ENCODE peak calls at places on chromosome 9, in six cellular contexts. One of them, this sample, is unnamed.
A peak's percentile ranks its signal among the peaks of the same experiment; 100 is the strongest.

GRCh38 chr9:116661037-116661954 is 25.8 kb upstream of the TRIM32 start:
- DNase-seq in lung: no peak
- DNase-seq in HepG2: peak; percentile 57
- DNase-seq in foreskin keratinocyte: peak; percentile 74
- DNase-seq in astrocyte: peak; percentile 60
- DNase-seq in hepatocyte: peak; percentile 86
- DNase-seq in this sample: peak; percentile 55

GRCh38 chr9:113541019-113541900 is 77.7 kb downstream of the RGS3 start:
- DNase-seq in lung: peak; percentile 50
- DNase-seq in HepG2: peak; percentile 37
- DNase-seq in foreskin keratinocyte: peak; percentile 23
- DNase-seq in astrocyte: peak; percentile 45
- DNase-seq in hepatocyte: peak; percentile 74
- DNase-seq in this sample: no peak

GRCh38 chr9:97293207-97293721 is 14.2 kb upstream of the CCDC180 start:
- DNase-seq in lung: no peak
- DNase-seq in HepG2: peak; percentile 92
- DNase-seq in foreskin keratinocyte: no peak
- DNase-seq in astrocyte: peak; percentile 17
- DNase-seq in hepatocyte: no peak
- DNase-seq in this sample: no peak

GRCh38 chr9:16236882-16237281 is 633.6 kb downstream of the BNC2 start:
- DNase-seq in lung: no peak
- DNase-seq in HepG2: no peak
- DNase-seq in foreskin keratinocyte: no peak
- DNase-seq in astrocyte: peak; percentile 82
- DNase-seq in hepatocyte: no peak
- DNase-seq in this sample: no peak

GRCh38 chr9:101383361-101383760 is 1.4 kb downstream of the BAAT start:
- DNase-seq in lung: no peak
- DNase-seq in HepG2: no peak
- DNase-seq in foreskin keratinocyte: no peak
- DNase-seq in astrocyte: peak; percentile 50
- DNase-seq in hepatocyte: no peak
- DNase-seq in this sample: no peak

GRCh38 chr9:5305741-5306140 is 1.2 kb upstream of the RLN2 start:
- DNase-seq in lung: no peak
- DNase-seq in HepG2: no peak
- DNase-seq in foreskin keratinocyte: no peak
- DNase-seq in astrocyte: peak; percentile 61
- DNase-seq in hepatocyte: no peak
- DNase-seq in this sample: no peak

GRCh38 chr9:114051281-114051680 is 26.8 kb downstream of the AMBP start:
- DNase-seq in lung: no peak
- DNase-seq in HepG2: no peak
- DNase-seq in foreskin keratinocyte: no peak
- DNase-seq in astrocyte: no peak
- DNase-seq in hepatocyte: no peak
- DNase-seq in this sample: no peak

GRCh38 chr9:79015951-79016350 is 555.8 kb upstream of the TLE4 start:
- DNase-seq in lung: no peak
- DNase-seq in HepG2: no peak
- DNase-seq in foreskin keratinocyte: no peak
- DNase-seq in astrocyte: no peak
- DNase-seq in hepatocyte: no peak
- DNase-seq in this sample: no peak

GRCh38 chr9:128887914-128888350 is 6.0 kb downstream of the LRRC8A start:
- DNase-seq in lung: no peak
- DNase-seq in HepG2: no peak
- DNase-seq in foreskin keratinocyte: no peak
- DNase-seq in astrocyte: peak; percentile 61
- DNase-seq in hepatocyte: no peak
- DNase-seq in this sample: no peak

GRCh38 chr9:137055385-137056364 is 1.8 kb upstream of the ENTPD2 start:
- DNase-seq in lung: peak; percentile 61
- DNase-seq in HepG2: peak; percentile 86
- DNase-seq in foreskin keratinocyte: no peak
- DNase-seq in astrocyte: peak; percentile 66
- DNase-seq in hepatocyte: peak; percentile 90
- DNase-seq in this sample: no peak

GRCh38 chr9:112299514-112299913 is 33.9 kb downstream of the PTBP3 start:
- DNase-seq in lung: no peak
- DNase-seq in HepG2: peak; percentile 40
- DNase-seq in foreskin keratinocyte: peak; percentile 89
- DNase-seq in astrocyte: peak; percentile 43
- DNase-seq in hepatocyte: no peak
- DNase-seq in this sample: no peak

GRCh38 chr9:79011461-79011860 is 560.3 kb upstream of the TLE4 start:
- DNase-seq in lung: no peak
- DNase-seq in HepG2: no peak
- DNase-seq in foreskin keratinocyte: no peak
- DNase-seq in astrocyte: no peak
- DNase-seq in hepatocyte: no peak
- DNase-seq in this sample: no peak

DNA sequence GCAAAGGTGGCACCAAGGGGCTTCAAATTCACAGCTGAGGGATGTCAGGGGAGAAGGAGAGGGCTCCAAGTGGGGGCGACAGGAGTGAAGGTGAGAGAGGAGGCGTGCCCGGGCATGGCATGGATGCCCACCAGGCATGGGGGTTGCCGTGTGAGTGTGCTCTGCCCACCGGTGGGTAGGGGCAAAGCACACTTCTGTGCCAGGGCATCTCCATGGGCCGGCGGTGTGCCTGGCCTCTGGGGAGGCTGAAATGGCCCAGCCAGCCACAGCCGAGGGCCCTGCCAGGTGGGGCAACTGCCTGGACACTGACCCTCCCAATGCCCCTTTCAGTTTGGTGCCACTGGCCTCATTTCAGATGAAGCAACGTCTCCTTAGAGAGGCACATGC is 14.0 kb upstream of the RNU6ATAC start:
- DNase-seq in lung: no peak
- DNase-seq in HepG2: no peak
- DNase-seq in foreskin keratinocyte: no peak
- DNase-seq in astrocyte: no peak
- DNase-seq in hepatocyte: no peak
- DNase-seq in this sample: no peak
- H3K27ac ChIP-seq in lung: no peak overlapping the region
- H3K27ac ChIP-seq in HepG2: no peak overlapping the region
- H3K27ac ChIP-seq in foreskin keratinocyte: no peak overlapping the region
- H3K27ac ChIP-seq in astrocyte: no peak overlapping the region
- H3K27ac ChIP-seq in hepatocyte: no peak overlapping the region
- H3K27ac ChIP-seq in this sample: no peak overlapping the region

GRCh38 chr9:121275781-121276658 is 8.1 kb downstream of the GSN start:
- DNase-seq in lung: no peak
- DNase-seq in HepG2: no peak
- DNase-seq in foreskin keratinocyte: no peak
- DNase-seq in astrocyte: no peak
- DNase-seq in hepatocyte: no peak
- DNase-seq in this sample: no peak

GRCh38 chr9:121277518-121278275 is 9.7 kb downstream of the GSN start:
- DNase-seq in lung: no peak
- DNase-seq in HepG2: no peak
- DNase-seq in foreskin keratinocyte: no peak
- DNase-seq in astrocyte: peak; percentile 74
- DNase-seq in hepatocyte: no peak
- DNase-seq in this sample: no peak

GRCh38 chr9:121274851-121275250 is 6.9 kb downstream of the GSN start:
- DNase-seq in lung: no peak
- DNase-seq in HepG2: no peak
- DNase-seq in foreskin keratinocyte: no peak
- DNase-seq in astrocyte: no peak
- DNase-seq in hepatocyte: no peak
- DNase-seq in this sample: no peak

GRCh38 chr9:121278535-121279169 is 10.7 kb downstream of the GSN start:
- DNase-seq in lung: peak; percentile 69
- DNase-seq in HepG2: no peak
- DNase-seq in foreskin keratinocyte: peak; percentile 97
- DNase-seq in astrocyte: peak; percentile 99
- DNase-seq in hepatocyte: peak; percentile 84
- DNase-seq in this sample: peak; percentile 56

DNA sequence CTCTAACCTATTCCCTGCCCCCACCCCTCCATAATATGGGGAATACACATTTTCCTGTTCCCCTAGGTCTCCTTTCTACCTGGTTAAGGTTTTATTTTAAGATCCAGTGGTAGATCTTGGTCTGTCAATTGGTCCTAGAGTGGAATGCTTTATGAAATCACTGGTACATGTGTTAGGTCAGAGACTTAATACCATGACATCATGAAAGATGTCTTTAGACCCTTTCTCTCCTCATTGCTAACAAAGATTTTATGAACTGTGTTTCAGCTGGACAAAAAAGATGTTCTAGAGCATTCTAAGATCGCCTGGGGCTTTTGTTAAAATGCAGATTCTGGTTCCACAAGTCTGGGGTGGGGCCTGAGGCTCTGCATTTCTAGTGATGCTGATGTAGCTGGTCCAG is 9.1 kb downstream of the GSN start:
- DNase-seq in lung: no peak
- DNase-seq in HepG2: no peak
- DNase-seq in foreskin keratinocyte: no peak
- DNase-seq in astrocyte: no peak
- DNase-seq in hepatocyte: no peak
- DNase-seq in this sample: no peak
- H3K27ac ChIP-seq in lung: no peak overlapping the region
- H3K27ac ChIP-seq in HepG2: no peak overlapping the region
- H3K27ac ChIP-seq in foreskin keratinocyte: peak overlapping the region; percentile 80
- H3K27ac ChIP-seq in astrocyte: peak overlapping the region; percentile 91
- H3K27ac ChIP-seq in hepatocyte: peak overlapping the region; percentile 87
- H3K27ac ChIP-seq in this sample: no peak overlapping the region

GRCh38 chr9:105455836-105456475 is 8.1 kb downstream of the FSD1L start:
- DNase-seq in lung: no peak
- DNase-seq in HepG2: no peak
- DNase-seq in foreskin keratinocyte: no peak
- DNase-seq in astrocyte: no peak
- DNase-seq in hepatocyte: no peak
- DNase-seq in this sample: no peak
- H3K27ac ChIP-seq in lung: no peak overlapping the region
- H3K27ac ChIP-seq in HepG2: no peak overlapping the region
- H3K27ac ChIP-seq in foreskin keratinocyte: no peak overlapping the region
- H3K27ac ChIP-seq in astrocyte: no peak overlapping the region
- H3K27ac ChIP-seq in hepatocyte: no peak overlapping the region
- H3K27ac ChIP-seq in this sample: no peak overlapping the region

GRCh38 chr9:131630206-131630831 is 85.0 kb downstream of the PRRT1B start:
- DNase-seq in lung: no peak
- DNase-seq in HepG2: no peak
- DNase-seq in foreskin keratinocyte: peak; percentile 32
- DNase-seq in astrocyte: no peak
- DNase-seq in hepatocyte: no peak
- DNase-seq in this sample: no peak
- H3K27ac ChIP-seq in lung: peak overlapping the region; percentile 29
- H3K27ac ChIP-seq in HepG2: no peak overlapping the region
- H3K27ac ChIP-seq in foreskin keratinocyte: peak overlapping the region; percentile 42
- H3K27ac ChIP-seq in astrocyte: no peak overlapping the region
- H3K27ac ChIP-seq in hepatocyte: no peak overlapping the region
- H3K27ac ChIP-seq in this sample: no peak overlapping the region

GRCh38 chr9:89935791-89936190 is 331.0 kb downstream of the GADD45G start:
- DNase-seq in lung: no peak
- DNase-seq in HepG2: no peak
- DNase-seq in foreskin keratinocyte: no peak
- DNase-seq in astrocyte: no peak
- DNase-seq in hepatocyte: no peak
- DNase-seq in this sample: no peak
- H3K27ac ChIP-seq in lung: no peak overlapping the region
- H3K27ac ChIP-seq in HepG2: no peak overlapping the region
- H3K27ac ChIP-seq in foreskin keratinocyte: no peak overlapping the region
- H3K27ac ChIP-seq in astrocyte: no peak overlapping the region
- H3K27ac ChIP-seq in hepatocyte: no peak overlapping the region
- H3K27ac ChIP-seq in this sample: no peak overlapping the region

GRCh38 chr9:13378171-13378570 is 98.7 kb upstream of the MPDZ start:
- DNase-seq in lung: no peak
- DNase-seq in HepG2: no peak
- DNase-seq in foreskin keratinocyte: no peak
- DNase-seq in astrocyte: peak; percentile 95
- DNase-seq in hepatocyte: no peak
- DNase-seq in this sample: no peak

GRCh38 chr9:13383216-13383615 is 103.7 kb upstream of the MPDZ start:
- DNase-seq in lung: no peak
- DNase-seq in HepG2: no peak
- DNase-seq in foreskin keratinocyte: no peak
- DNase-seq in astrocyte: peak; percentile 46
- DNase-seq in hepatocyte: no peak
- DNase-seq in this sample: no peak

GRCh38 chr9:13382595-13382994 is 103.1 kb upstream of the MPDZ start:
- DNase-seq in lung: no peak
- DNase-seq in HepG2: no peak
- DNase-seq in foreskin keratinocyte: no peak
- DNase-seq in astrocyte: peak; percentile 56
- DNase-seq in hepatocyte: no peak
- DNase-seq in this sample: no peak

GRCh38 chr9:13377286-13377925 is 97.9 kb upstream of the MPDZ start:
- DNase-seq in lung: no peak
- DNase-seq in HepG2: no peak
- DNase-seq in foreskin keratinocyte: peak; percentile 4
- DNase-seq in astrocyte: peak; percentile 63
- DNase-seq in hepatocyte: no peak
- DNase-seq in this sample: no peak

GRCh38 chr9:13380903-13381302 is 101.4 kb upstream of the MPDZ start:
- DNase-seq in lung: no peak
- DNase-seq in HepG2: no peak
- DNase-seq in foreskin keratinocyte: no peak
- DNase-seq in astrocyte: no peak
- DNase-seq in hepatocyte: no peak
- DNase-seq in this sample: no peak
- H3K27ac ChIP-seq in lung: no peak overlapping the region
- H3K27ac ChIP-seq in HepG2: no peak overlapping the region
- H3K27ac ChIP-seq in foreskin keratinocyte: no peak overlapping the region
- H3K27ac ChIP-seq in astrocyte: no peak overlapping the region
- H3K27ac ChIP-seq in hepatocyte: no peak overlapping the region
- H3K27ac ChIP-seq in this sample: no peak overlapping the region

This sample was measured in MM.1S.